ENCODE peak calls at places on chromosomes 1 and 21, in four cellular contexts. P is posterior cingulate gyrus, S is NCI-H1092, Q is HEK293T. C is an unnamed sample.

GRCh38 chr1:90386899-90387334 is 330.2 kb downstream of the BARHL2 start:
- DNase-seq in P (no peak), S (no peak), Q (no peak), C (peak; percentile 66)

GRCh38 chr1:155127672-155128468 is at the start of gene EFNA1:
- DNase-seq in S (no peak), Q (peak; percentile 71), P (peak; percentile 96), C (no peak)

GRCh38 chr1:52927219-52928082 is at the start of gene SCP2:
- DNase-seq in P (peak; percentile 96), S (peak; percentile 8), Q (peak; percentile 87), C (peak; percentile 26)

GRCh38 chr1:50268049-50268448 is 155.2 kb downstream of the DMRTA2 start:
- DNase-seq in S (no peak), P (no peak), Q (peak; percentile 28), C (no peak)

GRCh38 chr1:233295775-233296322 is 324 bp upstream of the PCNX2 start:
- DNase-seq in Q (no peak), P (peak; percentile 96), S (no peak), C (no peak)

GRCh38 chr21:35020446-35020845 is 28.7 kb downstream of the RUNX1 start:
- DNase-seq in P (no peak), Q (no peak), S (no peak), C (no peak)

GRCh38 chr1:96313216-96313615 is 408.4 kb upstream of the PTBP2 start:
- DNase-seq in P (no peak), Q (no peak), S (no peak), C (peak; percentile 51)

GRCh38 chr21:42118901-42119300 is 47.8 kb downstream of the UMODL1 start:
- DNase-seq in S (peak; percentile 68), P (peak; percentile 80), Q (no peak), C (no peak)

GRCh38 chr1:164771568-164772350 is 212.8 kb downstream of the PBX1 start:
- DNase-seq in P (no peak), Q (peak; percentile 60), S (no peak), C (no peak)

GRCh38 chr1:212607206-212607923 is 1.2 kb upstream of the ATF3 start:
- DNase-seq in S (no peak), Q (no peak), P (peak; percentile 82), C (no peak)

GRCh38 chr1:173161510-173162221 is 45.5 kb downstream of the TNFSF4 start:
- DNase-seq in S (no peak), P (no peak), Q (no peak), C (peak; percentile 19)

GRCh38 chr1:56506314-56506743 is 73.0 kb downstream of the PLPP3 start:
- DNase-seq in Q (no peak), P (no peak), S (no peak), C (no peak)